ENCODE peak calls at places on chromosome 10, in seven cellular contexts. D, T, K, J, F, E and N are unnamed samples.

GRCh38 chr10:118259288-118259906 is 82.7 kb downstream of the FAM204A start:
- DNase-seq in D (no peak), T (no peak), K (no peak), J (no peak), F (no peak), E (peak; percentile 37), N (peak; percentile 79)

GRCh38 chr10:112952282-112952991 is 2.4 kb downstream of the TCF7L2 start:
- DNase-seq in D (no peak), T (no peak), K (no peak), J (peak; percentile 33), F (peak; percentile 28), E (peak; percentile 50), N (peak; percentile 64)

GRCh38 chr10:46542567-46543323 is 13.7 kb downstream of the GPRIN2 start:
- DNase-seq in D (no peak), T (peak; percentile 58), K (no peak), J (peak; percentile 28), F (peak; percentile 5), E (no peak), N (no peak)

GRCh38 chr10:3828404-3829192 is 43.6 kb upstream of the KLF6 start:
- DNase-seq in D (no peak), T (no peak), K (no peak), J (peak; percentile 62), F (no peak), E (peak; percentile 68), N (no peak)

GRCh38 chr10:102815790-102816549 is 21.2 kb downstream of the CYP17A1 start:
- DNase-seq in D (no peak), T (no peak), K (no peak), J (peak; percentile 78), F (no peak), E (peak; percentile 87), N (no peak)

GRCh38 chr10:130443236-130443635 is 307.0 kb downstream of the GLRX3 start:
- DNase-seq in D (no peak), T (no peak), K (no peak), J (no peak), F (no peak), E (no peak), N (no peak)

GRCh38 chr10:14654821-14655382 is 119.8 kb downstream of the FAM107B start:
- DNase-seq in D (no peak), T (no peak), K (no peak), J (no peak), F (no peak), E (no peak), N (no peak)

GRCh38 chr10:3525832-3526449 is 259.1 kb downstream of the KLF6 start:
- DNase-seq in D (no peak), T (no peak), K (no peak), J (peak; percentile 56), F (peak; percentile 44), E (peak; percentile 93), N (no peak)

GRCh38 chr10:17428616-17429097 is 25.7 kb downstream of the ST8SIA6 start:
- DNase-seq in D (no peak), T (peak; percentile 75), K (peak; percentile 54), J (no peak), F (no peak), E (no peak), N (no peak)

GRCh38 chr10:18144928-18145327 is 4.7 kb downstream of the CACNB2 start:
- DNase-seq in D (no peak), T (no peak), K (no peak), J (no peak), F (no peak), E (peak; percentile 18), N (peak; percentile 3)

GRCh38 chr10:88743999-88744398 is 15.8 kb upstream of the LIPN start:
- DNase-seq in D (no peak), T (no peak), K (no peak), J (no peak), F (no peak), E (peak; percentile 44), N (no peak)

GRCh38 chr10:122551450-122551849 is 9.1 kb upstream of the DMBT1 start:
- DNase-seq in D (no peak), T (no peak), K (peak; percentile 33), J (no peak), F (no peak), E (no peak), N (no peak)

GRCh38 chr10:4765428-4765827 is 60.6 kb upstream of the AKR1E2 start:
- DNase-seq in D (no peak), T (no peak), K (no peak), J (no peak), F (no peak), E (peak; percentile 41), N (no peak)

GRCh38 chr10:103635580-103635979 is 142.1 kb downstream of the NEURL1 start:
- DNase-seq in D (no peak), T (no peak), K (no peak), J (no peak), F (no peak), E (no peak), N (no peak)

GRCh38 chr10:132836248-132836831 is 50.4 kb upstream of the NKX6-2 start:
- DNase-seq in D (no peak), T (peak; percentile 56), K (no peak), J (no peak), F (peak; percentile 85), E (peak; percentile 83), N (peak; percentile 60)

GRCh38 chr10:538895-539294 is 150.6 kb downstream of the DIP2C start:
- DNase-seq in D (no peak), T (no peak), K (no peak), J (no peak), F (no peak), E (no peak), N (no peak)

GRCh38 chr10:14758994-14759664 is 15.6 kb downstream of the FAM107B start:
- DNase-seq in D (no peak), T (no peak), K (no peak), J (no peak), F (no peak), E (peak; percentile 16), N (no peak)

GRCh38 chr10:101840741-101841453 is 2.7 kb downstream of the KCNIP2 start:
- DNase-seq in D (peak; percentile 60), T (peak; percentile 91), K (peak; percentile 61), J (peak; percentile 84), F (peak; percentile 81), E (peak; percentile 80), N (peak; percentile 96)

GRCh38 chr10:80540644-80541143 is 3.0 kb downstream of the SH2D4B start:
- DNase-seq in D (no peak), T (no peak), K (no peak), J (no peak), F (no peak), E (no peak), N (no peak)

GRCh38 chr10:72792288-72792687 is 100.3 kb downstream of the MCU start:
- DNase-seq in D (no peak), T (no peak), K (no peak), J (no peak), F (no peak), E (no peak), N (no peak)

GRCh38 chr10:103792547-103792946 is 62.8 kb downstream of the SH3PXD2A start:
- DNase-seq in D (no peak), T (no peak), K (no peak), J (no peak), F (no peak), E (peak; percentile 44), N (no peak)

GRCh38 chr10:114053946-114054345 is 10.3 kb downstream of the ADRB1 start:
- DNase-seq in D (no peak), T (no peak), K (no peak), J (no peak), F (no peak), E (no peak), N (no peak)

GRCh38 chr10:132192991-132193670 is 6.4 kb downstream of the DPYSL4 start:
- DNase-seq in D (no peak), T (peak; percentile 49), K (no peak), J (no peak), F (peak; percentile 14), E (peak; percentile 91), N (peak; percentile 5)

GRCh38 chr10:102120987-102121738 is 995 bp upstream of the LDB1 start:
- DNase-seq in D (peak; percentile 64), T (no peak), K (no peak), J (peak; percentile 79), F (peak; percentile 46), E (peak; percentile 34), N (peak; percentile 93)

GRCh38 chr10:3867454-3868273 is 82.7 kb upstream of the KLF6 start:
- DNase-seq in D (no peak), T (no peak), K (no peak), J (no peak), F (no peak), E (no peak), N (no peak)

GRCh38 chr10:124522131-124522902 is 60.7 kb downstream of the LHPP start:
- DNase-seq in D (no peak), T (peak; percentile 51), K (no peak), J (no peak), F (no peak), E (no peak), N (no peak)

GRCh38 chr10:91210435-91210834 is 10.0 kb upstream of the PCGF5 start:
- DNase-seq in D (no peak), T (no peak), K (no peak), J (peak; percentile 72), F (no peak), E (peak; percentile 62), N (no peak)